ENCODE peak calls at places on chromosomes 12 and 14, in eight cellular contexts. One of them, this sample, is unnamed.

GRCh38 chr12:56995930-56996496 is 10.3 kb downstream of the ZBTB39 start:
- DNase-seq in spleen: peak
- DNase-seq in tibial artery: no peak
- DNase-seq in HL-60: no peak
- DNase-seq in heart right ventricle: no peak
- DNase-seq in tibial nerve: no peak
- DNase-seq in lower lobe of right lung: no peak
- DNase-seq in WERI-Rb-1: no peak
- DNase-seq in this sample: no peak

GRCh38 chr12:27142102-27142721 is 59.8 kb upstream of the C12orf71 start:
- DNase-seq in spleen: no peak
- DNase-seq in tibial artery: peak
- DNase-seq in HL-60: peak
- DNase-seq in heart right ventricle: no peak
- DNase-seq in tibial nerve: peak
- DNase-seq in lower lobe of right lung: no peak
- DNase-seq in WERI-Rb-1: peak
- DNase-seq in this sample: no peak

GRCh38 chr12:127125607-127126259 is 1141.2 kb upstream of the TMEM132C start:
- DNase-seq in spleen: no peak
- DNase-seq in tibial artery: no peak
- DNase-seq in HL-60: no peak
- DNase-seq in heart right ventricle: no peak
- DNase-seq in tibial nerve: no peak
- DNase-seq in lower lobe of right lung: no peak
- DNase-seq in WERI-Rb-1: no peak
- DNase-seq in this sample: no peak

GRCh38 chr14:103984196-103984595 is 41.9 kb upstream of the RD3L start:
- DNase-seq in spleen: no peak
- DNase-seq in tibial artery: no peak
- DNase-seq in HL-60: no peak
- DNase-seq in heart right ventricle: no peak
- DNase-seq in tibial nerve: no peak
- DNase-seq in lower lobe of right lung: no peak
- DNase-seq in WERI-Rb-1: no peak
- DNase-seq in this sample: no peak

GRCh38 chr14:58243790-58244555 is 670 bp upstream of the PSMA3 start:
- DNase-seq in spleen: no peak
- DNase-seq in tibial artery: no peak
- DNase-seq in HL-60: no peak
- DNase-seq in heart right ventricle: no peak
- DNase-seq in tibial nerve: no peak
- DNase-seq in lower lobe of right lung: no peak
- DNase-seq in WERI-Rb-1: no peak
- DNase-seq in this sample: no peak

GRCh38 chr12:41190360-41190759 is 2.2 kb downstream of the PDZRN4 start:
- DNase-seq in spleen: no peak
- DNase-seq in tibial artery: no peak
- DNase-seq in HL-60: no peak
- DNase-seq in heart right ventricle: no peak
- DNase-seq in tibial nerve: peak
- DNase-seq in lower lobe of right lung: no peak
- DNase-seq in WERI-Rb-1: peak
- DNase-seq in this sample: no peak

GRCh38 chr12:127162902-127163301 is 1104.1 kb upstream of the TMEM132C start:
- DNase-seq in spleen: no peak
- DNase-seq in tibial artery: no peak
- DNase-seq in HL-60: no peak
- DNase-seq in heart right ventricle: no peak
- DNase-seq in tibial nerve: no peak
- DNase-seq in lower lobe of right lung: no peak
- DNase-seq in WERI-Rb-1: no peak
- DNase-seq in this sample: no peak

GRCh38 chr12:25655702-25656101 is 102.6 kb upstream of the LMNTD1 start:
- DNase-seq in spleen: no peak
- DNase-seq in tibial artery: no peak
- DNase-seq in HL-60: no peak
- DNase-seq in heart right ventricle: no peak
- DNase-seq in tibial nerve: no peak
- DNase-seq in lower lobe of right lung: no peak
- DNase-seq in WERI-Rb-1: peak
- DNase-seq in this sample: no peak

GRCh38 chr12:111180830-111181726 is 187.8 kb downstream of the PHETA1 start:
- DNase-seq in spleen: peak
- DNase-seq in tibial artery: peak
- DNase-seq in HL-60: peak
- DNase-seq in heart right ventricle: peak
- DNase-seq in tibial nerve: peak
- DNase-seq in lower lobe of right lung: peak
- DNase-seq in WERI-Rb-1: no peak
- DNase-seq in this sample: no peak

GRCh38 chr12:103468837-103469236 is 26.9 kb downstream of the C12orf42 start:
- DNase-seq in spleen: peak
- DNase-seq in tibial artery: no peak
- DNase-seq in HL-60: no peak
- DNase-seq in heart right ventricle: no peak
- DNase-seq in tibial nerve: no peak
- DNase-seq in lower lobe of right lung: no peak
- DNase-seq in WERI-Rb-1: no peak
- DNase-seq in this sample: no peak

GRCh38 chr12:109156036-109156435 is 39.6 kb downstream of the ACACB start:
- DNase-seq in spleen: no peak
- DNase-seq in tibial artery: no peak
- DNase-seq in HL-60: no peak
- DNase-seq in heart right ventricle: no peak
- DNase-seq in tibial nerve: no peak
- DNase-seq in lower lobe of right lung: no peak
- DNase-seq in WERI-Rb-1: no peak
- DNase-seq in this sample: no peak
- H3K4me3 ChIP-seq in spleen: no peak
- H3K4me3 ChIP-seq in tibial artery: no peak
- H3K4me3 ChIP-seq in HL-60: no peak
- H3K4me3 ChIP-seq in heart right ventricle: no peak
- H3K4me3 ChIP-seq in tibial nerve: peak
- H3K4me3 ChIP-seq in lower lobe of right lung: peak
- H3K4me3 ChIP-seq in WERI-Rb-1: no peak
- H3K4me3 ChIP-seq in this sample: no peak

DNA sequence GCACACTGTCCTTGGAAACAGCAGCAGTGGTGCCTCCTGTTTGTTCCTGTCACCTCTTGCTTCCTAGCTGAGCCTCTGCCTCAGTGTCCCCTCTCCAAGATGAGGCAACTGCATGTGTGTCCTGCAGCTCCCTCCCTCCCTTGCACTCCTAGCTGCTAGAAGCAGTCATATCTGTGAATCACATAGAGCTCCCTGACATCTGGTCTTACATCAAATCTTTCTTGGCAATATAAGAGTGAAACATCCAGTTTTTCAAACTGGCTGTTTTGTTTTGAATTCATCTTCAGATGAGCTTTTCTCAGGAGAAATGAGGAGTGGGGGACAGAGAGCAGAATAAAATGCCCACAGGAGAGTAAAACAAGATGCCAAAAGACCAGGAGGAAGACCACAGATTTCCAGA is 103.7 kb downstream of the VCPKMT start:
- DNase-seq in spleen: no peak
- DNase-seq in tibial artery: no peak
- DNase-seq in HL-60: no peak
- DNase-seq in heart right ventricle: no peak
- DNase-seq in tibial nerve: no peak
- DNase-seq in lower lobe of right lung: no peak
- DNase-seq in WERI-Rb-1: no peak
- DNase-seq in this sample: no peak
- H3K27ac ChIP-seq in spleen: no peak
- H3K27ac ChIP-seq in tibial artery: no peak
- H3K27ac ChIP-seq in HL-60: no peak
- H3K27ac ChIP-seq in heart right ventricle: no peak
- H3K27ac ChIP-seq in tibial nerve: no peak
- H3K27ac ChIP-seq in lower lobe of right lung: no peak
- H3K27ac ChIP-seq in WERI-Rb-1: no peak
- H3K27ac ChIP-seq in this sample: no peak

GRCh38 chr12:116463366-116463765 is 95.8 kb upstream of the MAP1LC3B2 start:
- DNase-seq in spleen: no peak
- DNase-seq in tibial artery: no peak
- DNase-seq in HL-60: no peak
- DNase-seq in heart right ventricle: no peak
- DNase-seq in tibial nerve: no peak
- DNase-seq in lower lobe of right lung: no peak
- DNase-seq in WERI-Rb-1: no peak
- DNase-seq in this sample: no peak
- TF ChIP-seq CTCF in spleen: no peak
- TF ChIP-seq CTCF in tibial artery: no peak
- TF ChIP-seq CTCF in HL-60: no peak
- TF ChIP-seq CTCF in heart right ventricle: no peak
- TF ChIP-seq CTCF in tibial nerve: no peak
- TF ChIP-seq CTCF in lower lobe of right lung: no peak
- TF ChIP-seq CTCF in WERI-Rb-1: no peak
- TF ChIP-seq CTCF in this sample: no peak

GRCh38 chr14:70188292-70188607 is 501 bp downstream of the SLC8A3 start:
- DNase-seq in spleen: no peak
- DNase-seq in tibial artery: no peak
- DNase-seq in HL-60: no peak
- DNase-seq in heart right ventricle: no peak
- DNase-seq in tibial nerve: no peak
- DNase-seq in lower lobe of right lung: no peak
- DNase-seq in WERI-Rb-1: no peak
- DNase-seq in this sample: no peak
- H3K4me3 ChIP-seq in spleen: peak
- H3K4me3 ChIP-seq in tibial artery: peak
- H3K4me3 ChIP-seq in HL-60: no peak
- H3K4me3 ChIP-seq in heart right ventricle: peak
- H3K4me3 ChIP-seq in tibial nerve: peak
- H3K4me3 ChIP-seq in lower lobe of right lung: peak
- H3K4me3 ChIP-seq in WERI-Rb-1: peak
- H3K4me3 ChIP-seq in this sample: peak

GRCh38 chr12:28563286-28563685 is 373.0 kb downstream of the CCDC91 start:
- DNase-seq in spleen: no peak
- DNase-seq in tibial artery: no peak
- DNase-seq in HL-60: no peak
- DNase-seq in heart right ventricle: no peak
- DNase-seq in tibial nerve: no peak
- DNase-seq in lower lobe of right lung: no peak
- DNase-seq in WERI-Rb-1: no peak
- DNase-seq in this sample: no peak

GRCh38 chr12:28568083-28568482 is 377.8 kb downstream of the CCDC91 start:
- DNase-seq in spleen: no peak
- DNase-seq in tibial artery: peak
- DNase-seq in HL-60: no peak
- DNase-seq in heart right ventricle: no peak
- DNase-seq in tibial nerve: no peak
- DNase-seq in lower lobe of right lung: no peak
- DNase-seq in WERI-Rb-1: peak
- DNase-seq in this sample: no peak

GRCh38 chr12:28563926-28564325 is 373.7 kb downstream of the CCDC91 start:
- DNase-seq in spleen: no peak
- DNase-seq in tibial artery: no peak
- DNase-seq in HL-60: peak
- DNase-seq in heart right ventricle: no peak
- DNase-seq in tibial nerve: no peak
- DNase-seq in lower lobe of right lung: no peak
- DNase-seq in WERI-Rb-1: no peak
- DNase-seq in this sample: no peak

GRCh38 chr12:28569698-28570411 is 379.6 kb downstream of the CCDC91 start:
- DNase-seq in spleen: no peak
- DNase-seq in tibial artery: no peak
- DNase-seq in HL-60: no peak
- DNase-seq in heart right ventricle: no peak
- DNase-seq in tibial nerve: peak
- DNase-seq in lower lobe of right lung: no peak
- DNase-seq in WERI-Rb-1: no peak
- DNase-seq in this sample: no peak

GRCh38 chr12:28568709-28569108 is 378.5 kb downstream of the CCDC91 start:
- DNase-seq in spleen: no peak
- DNase-seq in tibial artery: no peak
- DNase-seq in HL-60: no peak
- DNase-seq in heart right ventricle: no peak
- DNase-seq in tibial nerve: no peak
- DNase-seq in lower lobe of right lung: no peak
- DNase-seq in WERI-Rb-1: peak
- DNase-seq in this sample: no peak
- H3K27ac ChIP-seq in spleen: peak
- H3K27ac ChIP-seq in tibial artery: no peak
- H3K27ac ChIP-seq in HL-60: no peak
- H3K27ac ChIP-seq in heart right ventricle: no peak
- H3K27ac ChIP-seq in tibial nerve: no peak
- H3K27ac ChIP-seq in lower lobe of right lung: no peak
- H3K27ac ChIP-seq in WERI-Rb-1: peak
- H3K27ac ChIP-seq in this sample: no peak